ENCODE peak calls at places on chromosome 5, in ten cellular contexts. S, J, W, Q, L, E, C, Y, F and N are unnamed samples.

GRCh38 chr5:14816999-14817761 is 54.4 kb downstream of the ANKH start:
- DNase-seq in S (no peak), J (no peak), W (peak; percentile 31), Q (peak; percentile 94), L (no peak), E (no peak), C (no peak), Y (peak; percentile 40), F (no peak), N (no peak)

GRCh38 chr5:37495210-37495609 is 116.1 kb downstream of the WDR70 start:
- DNase-seq in S (no peak), J (no peak), W (no peak), Q (peak; percentile 17), L (no peak), E (no peak), C (no peak), Y (no peak), F (no peak), N (no peak)

GRCh38 chr5:151019331-151019730 is 1.1 kb upstream of the GPX3 start:
- DNase-seq in S (no peak), J (no peak), W (no peak), Q (no peak), L (no peak), E (no peak), C (no peak), Y (no peak), F (no peak), N (no peak)

GRCh38 chr5:52787600-52788504 is at the start of the genes ITGA1 and PELO:
- DNase-seq in S (peak; percentile 85), J (peak; percentile 82), W (no peak), Q (peak; percentile 79), L (peak; percentile 63), E (peak; percentile 85), C (peak; percentile 67), Y (peak; percentile 65), F (peak; percentile 78), N (peak; percentile 59)

GRCh38 chr5:81428446-81428845 is 34.5 kb upstream of the ACOT12 start:
- DNase-seq in S (no peak), J (no peak), W (no peak), Q (no peak), L (no peak), E (no peak), C (no peak), Y (no peak), F (no peak), N (no peak)

GRCh38 chr5:149366169-149366750 is 8.4 kb downstream of the PCYOX1L start:
- DNase-seq in S (no peak), J (no peak), W (no peak), Q (no peak), L (no peak), E (no peak), C (no peak), Y (no peak), F (peak; percentile 0), N (no peak)

GRCh38 chr5:113147088-113147487 is 170.5 kb downstream of the DCP2 start:
- DNase-seq in S (no peak), J (no peak), W (no peak), Q (peak; percentile 76), L (no peak), E (no peak), C (no peak), Y (no peak), F (no peak), N (no peak)

GRCh38 chr5:179275381-179275878 is 69.8 kb downstream of the ADAMTS2 start:
- DNase-seq in S (no peak), J (no peak), W (no peak), Q (no peak), L (no peak), E (no peak), C (no peak), Y (no peak), F (no peak), N (no peak)

GRCh38 chr5:155368490-155368889 is 354.9 kb downstream of the KIF4B start:
- DNase-seq in S (no peak), J (no peak), W (no peak), Q (no peak), L (no peak), E (no peak), C (no peak), Y (no peak), F (no peak), N (no peak)

GRCh38 chr5:112689510-112689909 is 48.2 kb upstream of the APC start:
- DNase-seq in S (no peak), J (no peak), W (no peak), Q (peak; percentile 73), L (no peak), E (no peak), C (no peak), Y (no peak), F (no peak), N (no peak)

GRCh38 chr5:134549714-134550113 is 24.2 kb downstream of the JADE2 start:
- DNase-seq in S (no peak), J (no peak), W (no peak), Q (peak; percentile 70), L (no peak), E (no peak), C (no peak), Y (no peak), F (no peak), N (no peak)

GRCh38 chr5:75566710-75567309 is 44.4 kb upstream of the ANKDD1B start:
- DNase-seq in S (no peak), J (no peak), W (no peak), Q (peak; percentile 92), L (no peak), E (no peak), C (no peak), Y (no peak), F (no peak), N (peak; percentile 80)

GRCh38 chr5:74262810-74263209 is 377.7 kb downstream of the ENC1 start:
- DNase-seq in S (no peak), J (no peak), W (no peak), Q (no peak), L (no peak), E (no peak), C (no peak), Y (no peak), F (no peak), N (no peak)

GRCh38 chr5:102865171-102865509 is 110.0 kb downstream of the PAM start:
- DNase-seq in S (no peak), J (no peak), W (no peak), Q (peak; percentile 10), L (no peak), E (no peak), C (no peak), Y (no peak), F (no peak), N (peak; percentile 49)

GRCh38 chr5:60368100-60368499 is 331.9 kb downstream of the DEPDC1B start:
- DNase-seq in S (no peak), J (no peak), W (no peak), Q (no peak), L (no peak), E (no peak), C (no peak), Y (no peak), F (no peak), N (no peak)

GRCh38 chr5:28077291-28078240 is 1039.2 kb upstream of the CDH9 start:
- DNase-seq in S (no peak), J (no peak), W (no peak), Q (no peak), L (no peak), E (no peak), C (no peak), Y (no peak), F (no peak), N (no peak)

GRCh38 chr5:51986733-51987132 is 603.5 kb downstream of the ISL1 start:
- DNase-seq in S (no peak), J (no peak), W (no peak), Q (no peak), L (no peak), E (no peak), C (no peak), Y (no peak), F (no peak), N (no peak)

GRCh38 chr5:108025957-108026356 is 355.2 kb upstream of the EFNA5 start:
- DNase-seq in S (no peak), J (no peak), W (no peak), Q (no peak), L (no peak), E (no peak), C (no peak), Y (no peak), F (no peak), N (no peak)

GRCh38 chr5:169798906-169799660 is 162.0 kb downstream of the DOCK2 start:
- DNase-seq in S (no peak), J (no peak), W (no peak), Q (no peak), L (no peak), E (no peak), C (no peak), Y (no peak), F (no peak), N (no peak)

GRCh38 chr5:44907396-44907795 is 98.6 kb downstream of the MRPS30 start:
- DNase-seq in S (no peak), J (no peak), W (no peak), Q (no peak), L (no peak), E (no peak), C (no peak), Y (no peak), F (no peak), N (no peak)

GRCh38 chr5:8682381-8682780 is 813.4 kb downstream of the MTRR start:
- DNase-seq in S (no peak), J (no peak), W (no peak), Q (no peak), L (no peak), E (no peak), C (no peak), Y (no peak), F (no peak), N (no peak)

GRCh38 chr5:28576022-28576421 is 1537.6 kb upstream of the CDH9 start:
- DNase-seq in S (no peak), J (no peak), W (no peak), Q (no peak), L (no peak), E (no peak), C (no peak), Y (no peak), F (no peak), N (no peak)

GRCh38 chr5:42813533-42813932 is 1.8 kb upstream of the SELENOP start:
- DNase-seq in S (no peak), J (no peak), W (peak; percentile 3), Q (no peak), L (peak; percentile 10), E (no peak), C (peak; percentile 25), Y (no peak), F (no peak), N (no peak)

GRCh38 chr5:99104538-99105132 is 175.8 kb upstream of the CHD1 start:
- DNase-seq in S (no peak), J (no peak), W (no peak), Q (peak; percentile 36), L (no peak), E (no peak), C (no peak), Y (no peak), F (no peak), N (peak; percentile 28)

GRCh38 chr5:155532621-155533314 is 519.2 kb downstream of the KIF4B start:
- DNase-seq in S (no peak), J (no peak), W (no peak), Q (no peak), L (no peak), E (no peak), C (no peak), Y (no peak), F (no peak), N (no peak)

GRCh38 chr5:61808884-61809283 is 476.8 kb downstream of the ZSWIM6 start:
- DNase-seq in S (no peak), J (no peak), W (no peak), Q (no peak), L (no peak), E (no peak), C (no peak), Y (no peak), F (no peak), N (no peak)